ENCODE peak calls at places on chromosome 9, in ten cellular contexts. O, W, V, Z, N, P, Y, R, Q and A are unnamed samples. For H3K36me3, the result is how much of the 10 kb centered on the place peaks cover.

GRCh38 chr9:134957945-134958227 is 40.2 kb upstream of the FCN1 start:
- DNase-seq in N (no peak), O (no peak), Y (no peak), R (peak), W (no peak), V (no peak), P (no peak), Q (no peak), Z (no peak), A (peak)

GRCh38 chr9:104866186-104866585 is 61.8 kb downstream of the ABCA1 start:
- DNase-seq in P (peak), W (no peak), V (no peak), Y (no peak), Q (peak), N (no peak), R (no peak), O (peak), Z (no peak), A (no peak)

GRCh38 chr9:93567271-93567959 is 9.0 kb upstream of the PHF2 start:
- DNase-seq in Z (no peak), Q (no peak), V (peak), N (no peak), W (peak), O (no peak), Y (no peak), P (no peak), R (no peak), A (no peak)

GRCh38 chr9:127393680-127394079 is 3.3 kb upstream of the SLC2A8 start:
- DNase-seq in Y (no peak), R (no peak), W (no peak), P (peak), O (no peak), N (no peak), Z (no peak), Q (peak), V (no peak), A (no peak)

GRCh38 chr9:99235874-99236627 is 14.0 kb downstream of the SEC61B start:
- DNase-seq in V (no peak), N (peak), R (no peak), Z (no peak), Y (no peak), O (no peak), Q (no peak), P (no peak), W (no peak), A (no peak)

GRCh38 chr9:4081549-4081895 is 218.3 kb downstream of the GLIS3 start:
- DNase-seq in Z (no peak), W (no peak), Y (no peak), P (peak), R (no peak), N (no peak), Q (no peak), O (no peak), V (no peak), A (no peak)

GRCh38 chr9:129571298-129572051 is 49.4 kb downstream of the C9orf50 start:
- DNase-seq in Y (no peak), O (no peak), Z (no peak), Q (no peak), W (no peak), P (no peak), R (no peak), N (no peak), V (peak), A (no peak)

GRCh38 chr9:912776-913175 is 63.7 kb upstream of the DMRT3 start:
- DNase-seq in O (no peak), Q (no peak), R (no peak), N (no peak), Y (no peak), V (no peak), W (no peak), Z (no peak), P (no peak), A (no peak)

GRCh38 chr9:98260635-98261034 is 5.2 kb upstream of the TBC1D2 start:
- DNase-seq in W (no peak), Z (no peak), N (no peak), O (no peak), P (no peak), R (no peak), Q (no peak), Y (no peak), V (no peak), A (no peak)

GRCh38 chr9:99489043-99489378 is 266.9 kb downstream of the SEC61B start:
- DNase-seq in Q (no peak), Y (no peak), Z (no peak), R (no peak), N (no peak), V (peak), O (peak), W (no peak), P (peak), A (no peak)

GRCh38 chr9:104093162-104093561 is 947 bp upstream of the SMC2 start:
- DNase-seq in O (peak), N (no peak), R (no peak), W (no peak), Q (no peak), V (peak), P (peak), Z (no peak), Y (no peak), A (no peak)

GRCh38 chr9:136697146-136697820 is 10.0 kb upstream of the AGPAT2 start:
- DNase-seq in W (no peak), P (no peak), O (peak), Y (no peak), Z (no peak), Q (no peak), R (no peak), V (no peak), N (no peak), A (no peak)

GRCh38 chr9:135657416-135657815 is 5.7 kb upstream of the LCN9 start:
- DNase-seq in Y (no peak), O (no peak), N (no peak), R (no peak), W (no peak), Z (no peak), Q (no peak), P (no peak), V (peak), A (no peak)

GRCh38 chr9:79357620-79358019 is 214.1 kb upstream of the TLE4 start:
- DNase-seq in W (no peak), N (peak), R (peak), P (no peak), Q (no peak), Z (no peak), V (no peak), O (no peak), Y (no peak), A (no peak)

GRCh38 chr9:113597390-113598241 is 134.1 kb downstream of the RGS3 start:
- DNase-seq in O (no peak), Q (no peak), N (no peak), Z (peak), W (peak), Y (no peak), V (peak), P (no peak), R (no peak), A (no peak)

GRCh38 chr9:137745541-137745991 is 126.8 kb downstream of the EHMT1 start:
- DNase-seq in P (peak), Z (peak), Q (peak), N (peak), R (no peak), V (no peak), W (peak), Y (no peak), O (peak), A (no peak)

DNA sequence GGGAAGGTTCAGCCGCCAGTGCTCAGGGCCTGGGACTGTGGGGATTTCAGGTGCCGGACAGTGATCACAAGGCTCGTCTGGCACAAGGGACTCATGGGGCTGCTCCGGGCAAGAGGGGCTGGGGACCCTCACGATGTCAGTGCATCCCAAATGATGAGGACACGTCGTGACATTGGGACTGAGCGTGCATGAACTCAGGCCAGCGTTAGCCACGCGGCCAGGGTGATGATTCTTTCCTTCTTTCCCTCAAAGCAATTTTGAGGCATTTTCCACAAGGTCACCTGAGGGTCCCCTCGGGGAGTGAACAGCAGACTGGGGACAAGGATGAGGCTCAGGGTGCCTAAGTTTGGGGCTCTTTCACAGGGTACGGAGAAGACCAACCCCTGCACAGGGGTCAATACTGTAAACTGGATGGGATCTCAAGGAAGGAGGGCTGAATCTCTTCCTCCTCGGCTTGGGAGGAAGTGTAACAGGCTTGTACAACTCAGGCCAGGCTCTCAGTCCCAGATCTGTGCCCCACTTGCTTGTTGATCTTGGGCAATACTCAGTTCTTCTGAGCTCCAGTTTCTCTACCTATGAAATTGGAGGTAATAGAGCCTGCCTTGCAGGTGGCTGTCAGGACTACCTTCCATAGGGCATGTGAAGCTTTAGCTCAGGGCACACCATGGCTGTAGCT is 78.5 kb downstream of the PRRT1B start:
- DNase-seq in W (peak), P (no peak), V (no peak), R (no peak), O (no peak), Z (no peak), Y (no peak), Q (no peak), N (no peak), A (no peak)
- H3K36me3 ChIP-seq in W (half or more), P (under half), V (under half), R (half or more), O (under half), Z (half or more), Y (under half), Q (under half), N (under half), A (under half)

GRCh38 chr9:33165263-33166151 is 1.6 kb downstream of the B4GALT1 start:
- DNase-seq in V (peak), Q (peak), W (peak), Y (no peak), Z (no peak), O (peak), P (peak), R (peak), N (peak), A (no peak)

GRCh38 chr9:33167949-33168535 is 906 bp upstream of the B4GALT1 start:
- DNase-seq in Q (no peak), V (peak), O (no peak), Y (no peak), W (no peak), R (no peak), P (no peak), Z (no peak), N (peak), A (no peak)

GRCh38 chr9:33166263-33167083 is 663 bp downstream of the B4GALT1 start:
- DNase-seq in Z (peak), O (no peak), Q (no peak), Y (no peak), N (peak), P (no peak), V (peak), W (no peak), R (peak), A (no peak)

GRCh38 chr9:33168941-33169544 is 1.9 kb upstream of the B4GALT1 start:
- DNase-seq in N (no peak), W (no peak), O (no peak), Z (no peak), V (peak), Y (no peak), R (no peak), Q (no peak), P (no peak), A (no peak)

DNA sequence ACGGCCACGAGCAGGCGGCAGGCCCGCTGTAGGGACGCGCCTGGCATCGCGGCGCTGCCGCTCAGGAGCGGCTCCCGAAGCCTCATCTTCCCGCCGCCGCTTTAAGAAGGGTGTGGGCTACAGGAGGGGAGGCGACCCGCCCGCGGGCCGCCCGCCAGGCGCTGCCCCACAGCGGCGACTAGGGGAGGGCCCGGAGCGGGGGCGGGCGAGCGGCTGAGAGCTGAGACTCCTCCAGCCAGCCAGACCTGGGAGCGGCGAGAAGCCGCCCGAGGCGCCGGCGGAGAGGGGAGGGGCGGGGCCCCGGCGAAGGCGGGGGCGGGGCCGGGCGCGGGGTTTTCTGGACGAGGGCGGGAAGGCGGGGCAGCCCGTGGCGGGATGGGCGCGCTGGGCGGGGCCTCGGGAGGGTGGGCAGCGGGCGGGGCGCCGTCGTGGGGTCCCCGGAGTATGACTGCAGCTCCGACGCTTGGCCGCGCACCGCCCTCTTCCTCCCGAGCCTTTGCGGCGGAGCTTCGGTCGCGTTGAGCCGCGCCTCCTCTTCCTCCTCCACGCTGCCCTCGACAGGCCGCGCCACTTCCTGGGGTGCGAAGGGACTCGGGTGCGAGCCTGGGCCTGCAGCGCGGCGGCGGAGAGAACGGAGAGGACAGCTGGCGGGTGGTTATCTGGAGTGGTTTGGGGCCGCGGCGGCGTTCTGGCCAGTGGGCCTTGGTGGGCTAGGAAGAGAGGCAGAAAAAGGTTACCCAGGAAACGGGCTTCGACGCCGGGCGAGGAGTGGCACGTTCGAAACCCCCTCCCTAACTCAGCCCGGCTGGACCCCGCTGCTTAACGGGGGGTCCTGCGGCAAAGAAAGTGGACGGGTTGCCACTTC is at the start of gene B4GALT1:
- DNase-seq in O (peak), V (peak), W (peak), Y (peak), R (peak), P (peak), Z (peak), Q (peak), N (peak), A (peak)
- TF ChIP-seq CTCF in O (no peak), V (no peak), W (peak), Y (no peak), R (no peak), P (no peak), Z (no peak), Q (no peak), N (no peak), A (peak)

GRCh38 chr9:6922124-6922676 is 164.4 kb downstream of the KDM4C start:
- DNase-seq in W (no peak), N (no peak), V (no peak), Z (no peak), R (no peak), Y (no peak), P (no peak), O (peak), Q (no peak), A (no peak)
- H3K36me3 ChIP-seq in W (under half), N (under half), V (under half), Z (under half), R (under half), Y (under half), P (under half), O (under half), Q (under half), A (under half)

GRCh38 chr9:20593131-20593530 is 29.2 kb downstream of the MLLT3 start:
- DNase-seq in Y (no peak), N (no peak), O (no peak), W (no peak), Q (no peak), Z (no peak), R (no peak), P (peak), V (no peak), A (no peak)

GRCh38 chr9:20592673-20593072 is 29.6 kb downstream of the MLLT3 start:
- DNase-seq in V (no peak), O (peak), Q (peak), P (peak), R (no peak), Y (no peak), Z (no peak), N (no peak), W (no peak), A (no peak)

GRCh38 chr9:20593551-20593950 is 28.7 kb downstream of the MLLT3 start:
- DNase-seq in Y (no peak), R (no peak), P (peak), N (no peak), V (no peak), Q (no peak), O (peak), W (no peak), Z (no peak), A (no peak)

GRCh38 chr9:20594521-20594920 is 27.8 kb downstream of the MLLT3 start:
- DNase-seq in O (no peak), Y (no peak), N (no peak), R (no peak), Z (no peak), Q (no peak), W (no peak), P (no peak), V (no peak), A (no peak)

DNA sequence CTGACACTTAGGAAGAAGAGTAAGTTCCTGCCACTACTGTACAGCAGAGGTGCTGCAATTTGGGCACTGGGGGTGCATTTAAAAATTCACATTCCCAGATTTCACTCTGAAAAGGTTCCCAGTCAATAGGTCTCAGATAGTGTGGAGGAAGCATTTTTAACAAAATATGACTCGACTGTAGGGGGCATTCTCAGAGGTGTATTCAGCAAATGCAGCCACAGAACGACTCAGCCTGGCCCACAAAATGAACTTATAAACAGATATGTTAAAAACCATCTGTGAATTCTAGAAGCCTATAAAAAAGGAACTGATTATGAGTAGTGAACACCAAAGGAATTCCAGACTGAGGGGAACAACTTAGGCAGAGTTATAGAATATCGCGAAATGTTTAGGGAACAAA is 31.1 kb downstream of the MLLT3 start:
- DNase-seq in O (no peak), Z (no peak), V (peak), P (peak), W (no peak), R (no peak), Q (no peak), Y (no peak), N (no peak), A (no peak)
- TF ChIP-seq CTCF in O (no peak), Z (no peak), V (no peak), P (peak), W (no peak), R (no peak), Q (no peak), Y (no peak), N (no peak), A (no peak)

GRCh38 chr9:109068764-109069163 is 51.0 kb downstream of the TMEM245 start:
- DNase-seq in W (no peak), Y (no peak), N (no peak), Q (no peak), P (no peak), Z (no peak), O (no peak), R (no peak), V (no peak), A (no peak)
- H3K36me3 ChIP-seq in W (half or more), Y (under half), N (under half), Q (under half), P (under half), Z (half or more), O (under half), R (half or more), V (under half), A (half or more)

GRCh38 chr9:27088981-27089380 is 20.0 kb upstream of the TEK start:
- DNase-seq in Q (no peak), N (no peak), Y (no peak), O (no peak), V (peak), R (no peak), Z (no peak), W (no peak), P (peak), A (no peak)
- TF ChIP-seq CTCF in Q (no peak), N (no peak), Y (no peak), O (no peak), V (no peak), R (no peak), Z (no peak), W (no peak), P (no peak), A (no peak)

GRCh38 chr9:71725590-71726338 is 42.5 kb downstream of the CEMIP2 start:
- DNase-seq in Z (no peak), O (peak), Y (no peak), V (peak), W (no peak), Q (peak), P (peak), N (no peak), R (no peak), A (peak)
- H3K36me3 ChIP-seq in Z (half or more), O (under half), Y (half or more), V (half or more), W (half or more), Q (under half), P (under half), N (under half), R (under half), A (half or more)

DNA sequence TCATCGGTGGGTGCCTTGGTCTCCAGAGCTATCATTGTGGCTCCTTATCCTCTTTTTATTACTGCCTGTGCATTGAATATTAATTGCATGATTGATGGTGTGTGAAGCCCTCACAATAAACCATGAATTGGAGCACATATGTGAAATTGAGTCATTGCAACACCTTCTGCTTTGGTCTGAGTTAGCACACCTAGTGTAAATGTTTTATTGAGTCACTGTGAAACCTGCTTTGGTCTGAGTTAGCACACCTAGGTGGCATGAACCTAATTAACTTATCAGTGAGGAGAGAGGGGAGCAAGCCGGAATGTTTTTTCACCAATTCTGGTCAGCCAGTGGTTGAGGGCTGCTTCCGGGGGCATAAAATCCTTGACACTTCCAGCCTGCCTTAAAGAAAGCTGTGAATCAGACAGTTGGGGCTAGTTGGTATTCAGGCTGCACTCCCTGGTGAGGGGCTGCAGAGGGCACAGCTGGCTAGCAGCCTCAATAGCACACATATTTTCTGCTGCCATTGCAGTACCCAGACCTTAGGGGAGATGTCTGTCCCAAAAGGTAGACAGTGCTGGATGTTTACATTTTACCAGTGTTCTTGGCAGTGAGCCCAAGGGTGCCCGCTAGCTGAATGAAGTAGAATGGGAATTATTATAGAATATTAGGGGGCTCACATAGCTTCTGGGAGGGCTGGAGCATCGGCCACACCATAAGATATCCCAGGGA is 76.5 kb upstream of the GOLM1 start:
- DNase-seq in V (peak), Q (no peak), N (no peak), P (no peak), O (peak), Y (no peak), Z (no peak), R (no peak), W (no peak), A (no peak)
- TF ChIP-seq CTCF in V (no peak), Q (no peak), N (no peak), P (no peak), O (no peak), Y (no peak), Z (no peak), R (no peak), W (no peak), A (no peak)

DNA sequence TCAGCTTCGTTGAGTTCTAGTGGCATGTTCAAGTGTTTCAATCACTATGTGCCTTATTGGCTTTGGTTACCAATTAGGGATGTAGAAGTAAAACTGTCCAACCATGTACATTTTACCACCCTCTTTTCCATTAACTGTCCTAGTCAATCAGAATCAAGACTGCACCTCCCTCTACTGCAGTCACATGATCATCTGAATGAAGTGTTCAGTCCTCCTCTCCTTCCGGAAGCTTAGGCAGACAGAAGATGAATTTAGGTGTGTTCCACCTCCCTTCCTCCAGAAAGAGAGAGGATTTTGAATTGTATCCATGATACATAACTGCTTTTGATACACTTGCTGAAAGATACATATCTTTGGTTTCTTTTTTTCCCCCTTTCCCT is 133.7 kb downstream of the ERCC6L2 start:
- DNase-seq in Q (no peak), W (no peak), Z (no peak), O (no peak), V (no peak), N (no peak), R (no peak), P (no peak), Y (no peak), A (no peak)
- H3K36me3 ChIP-seq in Q (under half), W (under half), Z (half or more), O (under half), V (under half), N (under half), R (half or more), P (under half), Y (under half), A (under half)